ENCODE peak calls at places on chromosome 15, in four cellular contexts. A is HCT116, S is HepG2, X is K562. D is an unnamed sample.

GRCh38 chr15:65062726-65063125 is 5.1 kb downstream of the RASL12 start:
- DNase-seq in A (no peak), S (no peak), X (no peak), D (no peak)

GRCh38 chr15:89148126-89148525 is 59.9 kb downstream of the ABHD2 start:
- DNase-seq in A (no peak), S (no peak), X (no peak), D (no peak)

GRCh38 chr15:88648357-88649214 is 9.8 kb downstream of the ISG20 start:
- DNase-seq in A (no peak), S (no peak), X (no peak), D (no peak)

GRCh38 chr15:85581495-85581894 is 201.1 kb downstream of the AKAP13 start:
- DNase-seq in A (no peak), S (no peak), X (no peak), D (no peak)

GRCh38 chr15:33547876-33548275 is 237.1 kb downstream of the RYR3 start:
- DNase-seq in A (no peak), S (peak), X (no peak), D (no peak)

GRCh38 chr15:95175914-95176658 is 944.7 kb downstream of the MCTP2 start:
- DNase-seq in A (no peak), S (no peak), X (no peak), D (no peak)

GRCh38 chr15:90677807-90678790 is 39.0 kb upstream of the BLM start:
- DNase-seq in A (no peak), S (no peak), X (no peak), D (no peak)

GRCh38 chr15:67335534-67336222 is 81.1 kb downstream of the IQCH start:
- DNase-seq in A (no peak), S (no peak), X (no peak), D (no peak)

GRCh38 chr15:70435369-70435768 is 328.0 kb downstream of the UACA start:
- DNase-seq in A (no peak), S (no peak), X (no peak), D (no peak)

DNA sequence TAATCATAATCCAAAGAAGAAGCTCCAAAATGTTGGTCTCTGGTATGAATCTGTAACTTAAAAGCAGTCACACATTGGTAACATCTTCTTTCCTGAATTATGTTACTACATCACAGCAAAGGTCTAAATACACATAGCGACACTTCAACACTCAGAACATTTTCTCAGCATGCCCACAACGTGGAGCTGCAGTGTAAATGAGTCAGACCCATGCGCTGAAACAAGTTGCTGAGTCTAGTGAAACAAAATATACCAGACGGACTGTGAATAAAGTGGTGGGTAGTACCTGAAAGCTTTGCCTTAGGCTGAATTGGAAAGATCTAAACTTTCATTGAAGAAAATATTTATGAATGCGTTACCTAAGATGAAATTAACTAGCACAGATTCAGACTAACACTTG is 33.2 kb upstream of the GOLGA8B start:
- DNase-seq in A (peak), S (peak), X (peak), D (no peak)
- TF ChIP-seq CTCF in A (no peak), S (peak), X (peak), D (peak)

GRCh38 chr15:72375501-72375845 is 341 bp downstream of the HEXA start:
- DNase-seq in A (no peak), S (no peak), X (no peak), D (no peak)
- TF ChIP-seq TCF7L2 in A (no peak), S (no peak), X (no peak), D (no peak)

GRCh38 chr15:31179683-31180082 is 78.2 kb upstream of the TRPM1 start:
- DNase-seq in A (no peak), S (no peak), X (no peak), D (no peak)
- TF ChIP-seq CTCF in A (no peak), S (no peak), X (no peak), D (no peak)

GRCh38 chr15:43187544-43188155 is 2.4 kb downstream of the CCNDBP1 start:
- DNase-seq in A (peak), S (peak), X (no peak), D (no peak)
- TF ChIP-seq TCF7L2 in A (no peak), S (no peak), X (no peak), D (no peak)

GRCh38 chr15:99371180-99372103 is 120.2 kb downstream of the LRRC28 start:
- DNase-seq in A (no peak), S (no peak), X (no peak), D (no peak)
- TF ChIP-seq CTCF in A (peak), S (no peak), X (peak), D (no peak)

D was measured in Panc1.